ENCODE peak calls at places on chromosomes 16 and 17, in eight cellular contexts. One of them, this sample, is unnamed.

GRCh38 chr17:7591596-7591995 is 1.7 kb upstream of the SOX15 start:
- DNase-seq in osteocyte: no peak
- DNase-seq in NCI-H1930: no peak
- DNase-seq in T-helper 1 cell: no peak
- DNase-seq in effector CD4-positive, alpha-beta T cell: no peak
- DNase-seq in activated CD8-positive, alpha-beta T cell treated with anti-CD3 and anti-CD28 coated beads, Interleukin-2, amount 10 ng/mL, durations not matched to agents 7 days and 5 days: no peak
- DNase-seq in T47D: no peak
- DNase-seq in stimulated activated CD4-positive, alpha-beta T cell treated with anti-CD3 and anti-CD28 coated beads, TNF-alpha, amount 100 ng/mL, for 1 hour: no peak
- DNase-seq in this sample: no peak

GRCh38 chr16:4561565-4561964 is 5.4 kb downstream of the C16orf96 start:
- DNase-seq in osteocyte: no peak
- DNase-seq in NCI-H1930: no peak
- DNase-seq in T-helper 1 cell: no peak
- DNase-seq in effector CD4-positive, alpha-beta T cell: no peak
- DNase-seq in activated CD8-positive, alpha-beta T cell treated with anti-CD3 and anti-CD28 coated beads, Interleukin-2, amount 10 ng/mL, durations not matched to agents 7 days and 5 days: no peak
- DNase-seq in T47D: no peak
- DNase-seq in stimulated activated CD4-positive, alpha-beta T cell treated with anti-CD3 and anti-CD28 coated beads, TNF-alpha, amount 100 ng/mL, for 1 hour: no peak
- DNase-seq in this sample: no peak

GRCh38 chr17:3641014-3641413 is 4.5 kb downstream of the CTNS start:
- DNase-seq in osteocyte: no peak
- DNase-seq in NCI-H1930: no peak
- DNase-seq in T-helper 1 cell: no peak
- DNase-seq in effector CD4-positive, alpha-beta T cell: no peak
- DNase-seq in activated CD8-positive, alpha-beta T cell treated with anti-CD3 and anti-CD28 coated beads, Interleukin-2, amount 10 ng/mL, durations not matched to agents 7 days and 5 days: no peak
- DNase-seq in T47D: no peak
- DNase-seq in stimulated activated CD4-positive, alpha-beta T cell treated with anti-CD3 and anti-CD28 coated beads, TNF-alpha, amount 100 ng/mL, for 1 hour: no peak
- DNase-seq in this sample: no peak

GRCh38 chr16:89502319-89502843 is 5.8 kb upstream of the SPG7 start:
- DNase-seq in osteocyte: no peak
- DNase-seq in NCI-H1930: no peak
- DNase-seq in T-helper 1 cell: no peak
- DNase-seq in effector CD4-positive, alpha-beta T cell: no peak
- DNase-seq in activated CD8-positive, alpha-beta T cell treated with anti-CD3 and anti-CD28 coated beads, Interleukin-2, amount 10 ng/mL, durations not matched to agents 7 days and 5 days: no peak
- DNase-seq in T47D: peak; percentile 57
- DNase-seq in stimulated activated CD4-positive, alpha-beta T cell treated with anti-CD3 and anti-CD28 coated beads, TNF-alpha, amount 100 ng/mL, for 1 hour: no peak
- DNase-seq in this sample: no peak

GRCh38 chr17:17677299-17678040 is 3.8 kb upstream of the RAI1 start:
- DNase-seq in osteocyte: no peak
- DNase-seq in NCI-H1930: no peak
- DNase-seq in T-helper 1 cell: no peak
- DNase-seq in effector CD4-positive, alpha-beta T cell: no peak
- DNase-seq in activated CD8-positive, alpha-beta T cell treated with anti-CD3 and anti-CD28 coated beads, Interleukin-2, amount 10 ng/mL, durations not matched to agents 7 days and 5 days: no peak
- DNase-seq in T47D: no peak
- DNase-seq in stimulated activated CD4-positive, alpha-beta T cell treated with anti-CD3 and anti-CD28 coated beads, TNF-alpha, amount 100 ng/mL, for 1 hour: no peak
- DNase-seq in this sample: no peak

GRCh38 chr16:73058616-73059409 is 10.9 kb upstream of the ZFHX3 start:
- DNase-seq in osteocyte: no peak
- DNase-seq in NCI-H1930: peak; percentile 45
- DNase-seq in T-helper 1 cell: no peak
- DNase-seq in effector CD4-positive, alpha-beta T cell: no peak
- DNase-seq in activated CD8-positive, alpha-beta T cell treated with anti-CD3 and anti-CD28 coated beads, Interleukin-2, amount 10 ng/mL, durations not matched to agents 7 days and 5 days: no peak
- DNase-seq in T47D: no peak
- DNase-seq in stimulated activated CD4-positive, alpha-beta T cell treated with anti-CD3 and anti-CD28 coated beads, TNF-alpha, amount 100 ng/mL, for 1 hour: no peak
- DNase-seq in this sample: peak; percentile 59

GRCh38 chr17:78112508-78113471 is 15.8 kb downstream of the TMC6 start:
- DNase-seq in osteocyte: peak; percentile 93
- DNase-seq in NCI-H1930: peak; percentile 39
- DNase-seq in T-helper 1 cell: peak; percentile 74
- DNase-seq in effector CD4-positive, alpha-beta T cell: peak; percentile 76
- DNase-seq in activated CD8-positive, alpha-beta T cell treated with anti-CD3 and anti-CD28 coated beads, Interleukin-2, amount 10 ng/mL, durations not matched to agents 7 days and 5 days: peak; percentile 84
- DNase-seq in T47D: peak; percentile 95
- DNase-seq in stimulated activated CD4-positive, alpha-beta T cell treated with anti-CD3 and anti-CD28 coated beads, TNF-alpha, amount 100 ng/mL, for 1 hour: peak; percentile 87
- DNase-seq in this sample: peak; percentile 58

GRCh38 chr17:42423766-42424165 is 710 bp upstream of the CAVIN1 start:
- DNase-seq in osteocyte: no peak
- DNase-seq in NCI-H1930: no peak
- DNase-seq in T-helper 1 cell: no peak
- DNase-seq in effector CD4-positive, alpha-beta T cell: no peak
- DNase-seq in activated CD8-positive, alpha-beta T cell treated with anti-CD3 and anti-CD28 coated beads, Interleukin-2, amount 10 ng/mL, durations not matched to agents 7 days and 5 days: no peak
- DNase-seq in T47D: no peak
- DNase-seq in stimulated activated CD4-positive, alpha-beta T cell treated with anti-CD3 and anti-CD28 coated beads, TNF-alpha, amount 100 ng/mL, for 1 hour: no peak
- DNase-seq in this sample: no peak

GRCh38 chr17:1555618-1556471 is 6.7 kb downstream of the PITPNA start:
- DNase-seq in osteocyte: no peak
- DNase-seq in NCI-H1930: no peak
- DNase-seq in T-helper 1 cell: no peak
- DNase-seq in effector CD4-positive, alpha-beta T cell: no peak
- DNase-seq in activated CD8-positive, alpha-beta T cell treated with anti-CD3 and anti-CD28 coated beads, Interleukin-2, amount 10 ng/mL, durations not matched to agents 7 days and 5 days: no peak
- DNase-seq in T47D: no peak
- DNase-seq in stimulated activated CD4-positive, alpha-beta T cell treated with anti-CD3 and anti-CD28 coated beads, TNF-alpha, amount 100 ng/mL, for 1 hour: no peak
- DNase-seq in this sample: no peak

GRCh38 chr16:19346335-19346922 is 60.9 kb downstream of the CLEC19A start:
- DNase-seq in osteocyte: no peak
- DNase-seq in NCI-H1930: no peak
- DNase-seq in T-helper 1 cell: no peak
- DNase-seq in effector CD4-positive, alpha-beta T cell: no peak
- DNase-seq in activated CD8-positive, alpha-beta T cell treated with anti-CD3 and anti-CD28 coated beads, Interleukin-2, amount 10 ng/mL, durations not matched to agents 7 days and 5 days: no peak
- DNase-seq in T47D: no peak
- DNase-seq in stimulated activated CD4-positive, alpha-beta T cell treated with anti-CD3 and anti-CD28 coated beads, TNF-alpha, amount 100 ng/mL, for 1 hour: no peak
- DNase-seq in this sample: no peak

GRCh38 chr16:49580751-49581303 is 207.2 kb downstream of the C16orf78 start:
- DNase-seq in osteocyte: no peak
- DNase-seq in NCI-H1930: no peak
- DNase-seq in T-helper 1 cell: no peak
- DNase-seq in effector CD4-positive, alpha-beta T cell: no peak
- DNase-seq in activated CD8-positive, alpha-beta T cell treated with anti-CD3 and anti-CD28 coated beads, Interleukin-2, amount 10 ng/mL, durations not matched to agents 7 days and 5 days: no peak
- DNase-seq in T47D: no peak
- DNase-seq in stimulated activated CD4-positive, alpha-beta T cell treated with anti-CD3 and anti-CD28 coated beads, TNF-alpha, amount 100 ng/mL, for 1 hour: no peak
- DNase-seq in this sample: no peak

GRCh38 chr17:38750312-38751121 is 2.0 kb upstream of the PSMB3 start:
- DNase-seq in osteocyte: no peak
- DNase-seq in NCI-H1930: no peak
- DNase-seq in T-helper 1 cell: no peak
- DNase-seq in effector CD4-positive, alpha-beta T cell: no peak
- DNase-seq in activated CD8-positive, alpha-beta T cell treated with anti-CD3 and anti-CD28 coated beads, Interleukin-2, amount 10 ng/mL, durations not matched to agents 7 days and 5 days: no peak
- DNase-seq in T47D: no peak
- DNase-seq in stimulated activated CD4-positive, alpha-beta T cell treated with anti-CD3 and anti-CD28 coated beads, TNF-alpha, amount 100 ng/mL, for 1 hour: no peak
- DNase-seq in this sample: peak; percentile 33

GRCh38 chr17:20267459-20267842 is 199.9 kb downstream of the LGALS9B start:
- DNase-seq in osteocyte: peak; percentile 48
- DNase-seq in NCI-H1930: no peak
- DNase-seq in T-helper 1 cell: peak; percentile 38
- DNase-seq in effector CD4-positive, alpha-beta T cell: peak; percentile 15
- DNase-seq in activated CD8-positive, alpha-beta T cell treated with anti-CD3 and anti-CD28 coated beads, Interleukin-2, amount 10 ng/mL, durations not matched to agents 7 days and 5 days: no peak
- DNase-seq in T47D: no peak
- DNase-seq in stimulated activated CD4-positive, alpha-beta T cell treated with anti-CD3 and anti-CD28 coated beads, TNF-alpha, amount 100 ng/mL, for 1 hour: peak; percentile 16
- DNase-seq in this sample: peak; percentile 15

GRCh38 chr16:87918866-87919680 is 17.3 kb downstream of the CA5A start:
- DNase-seq in osteocyte: no peak
- DNase-seq in NCI-H1930: no peak
- DNase-seq in T-helper 1 cell: no peak
- DNase-seq in effector CD4-positive, alpha-beta T cell: no peak
- DNase-seq in activated CD8-positive, alpha-beta T cell treated with anti-CD3 and anti-CD28 coated beads, Interleukin-2, amount 10 ng/mL, durations not matched to agents 7 days and 5 days: no peak
- DNase-seq in T47D: no peak
- DNase-seq in stimulated activated CD4-positive, alpha-beta T cell treated with anti-CD3 and anti-CD28 coated beads, TNF-alpha, amount 100 ng/mL, for 1 hour: no peak
- DNase-seq in this sample: peak; percentile 72

GRCh38 chr17:49575524-49576120 is at the start of gene NXPH3:
- DNase-seq in osteocyte: peak; percentile 91
- DNase-seq in NCI-H1930: peak; percentile 51
- DNase-seq in T-helper 1 cell: peak; percentile 48
- DNase-seq in effector CD4-positive, alpha-beta T cell: peak; percentile 41
- DNase-seq in activated CD8-positive, alpha-beta T cell treated with anti-CD3 and anti-CD28 coated beads, Interleukin-2, amount 10 ng/mL, durations not matched to agents 7 days and 5 days: peak; percentile 75
- DNase-seq in T47D: peak; percentile 89
- DNase-seq in stimulated activated CD4-positive, alpha-beta T cell treated with anti-CD3 and anti-CD28 coated beads, TNF-alpha, amount 100 ng/mL, for 1 hour: peak; percentile 63
- DNase-seq in this sample: peak; percentile 72

GRCh38 chr17:82392967-82393366 is 21.4 kb downstream of the UTS2R start:
- DNase-seq in osteocyte: no peak
- DNase-seq in NCI-H1930: no peak
- DNase-seq in T-helper 1 cell: no peak
- DNase-seq in effector CD4-positive, alpha-beta T cell: no peak
- DNase-seq in activated CD8-positive, alpha-beta T cell treated with anti-CD3 and anti-CD28 coated beads, Interleukin-2, amount 10 ng/mL, durations not matched to agents 7 days and 5 days: no peak
- DNase-seq in T47D: no peak
- DNase-seq in stimulated activated CD4-positive, alpha-beta T cell treated with anti-CD3 and anti-CD28 coated beads, TNF-alpha, amount 100 ng/mL, for 1 hour: no peak
- DNase-seq in this sample: no peak

GRCh38 chr17:36786867-36787266 is 150.4 kb upstream of the LHX1 start:
- DNase-seq in osteocyte: no peak
- DNase-seq in NCI-H1930: no peak
- DNase-seq in T-helper 1 cell: no peak
- DNase-seq in effector CD4-positive, alpha-beta T cell: no peak
- DNase-seq in activated CD8-positive, alpha-beta T cell treated with anti-CD3 and anti-CD28 coated beads, Interleukin-2, amount 10 ng/mL, durations not matched to agents 7 days and 5 days: no peak
- DNase-seq in T47D: no peak
- DNase-seq in stimulated activated CD4-positive, alpha-beta T cell treated with anti-CD3 and anti-CD28 coated beads, TNF-alpha, amount 100 ng/mL, for 1 hour: no peak
- DNase-seq in this sample: no peak

GRCh38 chr16:84561291-84561690 is 56.6 kb downstream of the COTL1 start:
- DNase-seq in osteocyte: no peak
- DNase-seq in NCI-H1930: no peak
- DNase-seq in T-helper 1 cell: no peak
- DNase-seq in effector CD4-positive, alpha-beta T cell: no peak
- DNase-seq in activated CD8-positive, alpha-beta T cell treated with anti-CD3 and anti-CD28 coated beads, Interleukin-2, amount 10 ng/mL, durations not matched to agents 7 days and 5 days: no peak
- DNase-seq in T47D: no peak
- DNase-seq in stimulated activated CD4-positive, alpha-beta T cell treated with anti-CD3 and anti-CD28 coated beads, TNF-alpha, amount 100 ng/mL, for 1 hour: no peak
- DNase-seq in this sample: no peak

GRCh38 chr17:83182620-83183063 is 103.2 kb downstream of the METRNL start:
- DNase-seq in osteocyte: peak; percentile 81
- DNase-seq in NCI-H1930: no peak
- DNase-seq in T-helper 1 cell: no peak
- DNase-seq in effector CD4-positive, alpha-beta T cell: no peak
- DNase-seq in activated CD8-positive, alpha-beta T cell treated with anti-CD3 and anti-CD28 coated beads, Interleukin-2, amount 10 ng/mL, durations not matched to agents 7 days and 5 days: peak; percentile 18
- DNase-seq in T47D: no peak
- DNase-seq in stimulated activated CD4-positive, alpha-beta T cell treated with anti-CD3 and anti-CD28 coated beads, TNF-alpha, amount 100 ng/mL, for 1 hour: no peak
- DNase-seq in this sample: peak; percentile 11

GRCh38 chr16:10504404-10504885 is 76.0 kb downstream of the EMP2 start:
- DNase-seq in osteocyte: no peak
- DNase-seq in NCI-H1930: no peak
- DNase-seq in T-helper 1 cell: no peak
- DNase-seq in effector CD4-positive, alpha-beta T cell: no peak
- DNase-seq in activated CD8-positive, alpha-beta T cell treated with anti-CD3 and anti-CD28 coated beads, Interleukin-2, amount 10 ng/mL, durations not matched to agents 7 days and 5 days: no peak
- DNase-seq in T47D: no peak
- DNase-seq in stimulated activated CD4-positive, alpha-beta T cell treated with anti-CD3 and anti-CD28 coated beads, TNF-alpha, amount 100 ng/mL, for 1 hour: no peak
- DNase-seq in this sample: no peak

GRCh38 chr17:58624751-58625150 is 67.1 kb downstream of the TEX14 start:
- DNase-seq in osteocyte: no peak
- DNase-seq in NCI-H1930: no peak
- DNase-seq in T-helper 1 cell: no peak
- DNase-seq in effector CD4-positive, alpha-beta T cell: no peak
- DNase-seq in activated CD8-positive, alpha-beta T cell treated with anti-CD3 and anti-CD28 coated beads, Interleukin-2, amount 10 ng/mL, durations not matched to agents 7 days and 5 days: no peak
- DNase-seq in T47D: no peak
- DNase-seq in stimulated activated CD4-positive, alpha-beta T cell treated with anti-CD3 and anti-CD28 coated beads, TNF-alpha, amount 100 ng/mL, for 1 hour: no peak
- DNase-seq in this sample: no peak

GRCh38 chr17:43830510-43831145 is 2.3 kb downstream of the MPP3 start:
- DNase-seq in osteocyte: no peak
- DNase-seq in NCI-H1930: no peak
- DNase-seq in T-helper 1 cell: no peak
- DNase-seq in effector CD4-positive, alpha-beta T cell: no peak
- DNase-seq in activated CD8-positive, alpha-beta T cell treated with anti-CD3 and anti-CD28 coated beads, Interleukin-2, amount 10 ng/mL, durations not matched to agents 7 days and 5 days: no peak
- DNase-seq in T47D: peak; percentile 77
- DNase-seq in stimulated activated CD4-positive, alpha-beta T cell treated with anti-CD3 and anti-CD28 coated beads, TNF-alpha, amount 100 ng/mL, for 1 hour: no peak
- DNase-seq in this sample: no peak

GRCh38 chr16:70601576-70602575 is 44.5 kb upstream of the IL34 start:
- DNase-seq in osteocyte: no peak
- DNase-seq in NCI-H1930: no peak
- DNase-seq in T-helper 1 cell: no peak
- DNase-seq in effector CD4-positive, alpha-beta T cell: no peak
- DNase-seq in activated CD8-positive, alpha-beta T cell treated with anti-CD3 and anti-CD28 coated beads, Interleukin-2, amount 10 ng/mL, durations not matched to agents 7 days and 5 days: no peak
- DNase-seq in T47D: no peak
- DNase-seq in stimulated activated CD4-positive, alpha-beta T cell treated with anti-CD3 and anti-CD28 coated beads, TNF-alpha, amount 100 ng/mL, for 1 hour: no peak
- DNase-seq in this sample: no peak

GRCh38 chr16:26334218-26335111 is 642.7 kb downstream of the HS3ST4 start:
- DNase-seq in osteocyte: no peak
- DNase-seq in NCI-H1930: no peak
- DNase-seq in T-helper 1 cell: no peak
- DNase-seq in effector CD4-positive, alpha-beta T cell: no peak
- DNase-seq in activated CD8-positive, alpha-beta T cell treated with anti-CD3 and anti-CD28 coated beads, Interleukin-2, amount 10 ng/mL, durations not matched to agents 7 days and 5 days: no peak
- DNase-seq in T47D: no peak
- DNase-seq in stimulated activated CD4-positive, alpha-beta T cell treated with anti-CD3 and anti-CD28 coated beads, TNF-alpha, amount 100 ng/mL, for 1 hour: no peak
- DNase-seq in this sample: no peak

GRCh38 chr17:57670769-57671545 is 74.1 kb downstream of the CCDC182 start:
- DNase-seq in osteocyte: peak; percentile 51
- DNase-seq in NCI-H1930: no peak
- DNase-seq in T-helper 1 cell: no peak
- DNase-seq in effector CD4-positive, alpha-beta T cell: no peak
- DNase-seq in activated CD8-positive, alpha-beta T cell treated with anti-CD3 and anti-CD28 coated beads, Interleukin-2, amount 10 ng/mL, durations not matched to agents 7 days and 5 days: no peak
- DNase-seq in T47D: no peak
- DNase-seq in stimulated activated CD4-positive, alpha-beta T cell treated with anti-CD3 and anti-CD28 coated beads, TNF-alpha, amount 100 ng/mL, for 1 hour: no peak
- DNase-seq in this sample: peak; percentile 12

GRCh38 chr17:40564195-40564882 is 933 bp downstream of the CCR7 start:
- DNase-seq in osteocyte: peak; percentile 65
- DNase-seq in NCI-H1930: no peak
- DNase-seq in T-helper 1 cell: peak; percentile 45
- DNase-seq in effector CD4-positive, alpha-beta T cell: peak; percentile 41
- DNase-seq in activated CD8-positive, alpha-beta T cell treated with anti-CD3 and anti-CD28 coated beads, Interleukin-2, amount 10 ng/mL, durations not matched to agents 7 days and 5 days: peak; percentile 85
- DNase-seq in T47D: no peak
- DNase-seq in stimulated activated CD4-positive, alpha-beta T cell treated with anti-CD3 and anti-CD28 coated beads, TNF-alpha, amount 100 ng/mL, for 1 hour: peak; percentile 10
- DNase-seq in this sample: no peak

GRCh38 chr17:48522031-48522593 is 8.7 kb downstream of the HOXB1 start:
- DNase-seq in osteocyte: no peak
- DNase-seq in NCI-H1930: no peak
- DNase-seq in T-helper 1 cell: no peak
- DNase-seq in effector CD4-positive, alpha-beta T cell: no peak
- DNase-seq in activated CD8-positive, alpha-beta T cell treated with anti-CD3 and anti-CD28 coated beads, Interleukin-2, amount 10 ng/mL, durations not matched to agents 7 days and 5 days: no peak
- DNase-seq in T47D: peak; percentile 64
- DNase-seq in stimulated activated CD4-positive, alpha-beta T cell treated with anti-CD3 and anti-CD28 coated beads, TNF-alpha, amount 100 ng/mL, for 1 hour: no peak
- DNase-seq in this sample: no peak

GRCh38 chr17:72850410-72850809 is 242.1 kb downstream of the SLC39A11 start:
- DNase-seq in osteocyte: no peak
- DNase-seq in NCI-H1930: no peak
- DNase-seq in T-helper 1 cell: no peak
- DNase-seq in effector CD4-positive, alpha-beta T cell: no peak
- DNase-seq in activated CD8-positive, alpha-beta T cell treated with anti-CD3 and anti-CD28 coated beads, Interleukin-2, amount 10 ng/mL, durations not matched to agents 7 days and 5 days: no peak
- DNase-seq in T47D: no peak
- DNase-seq in stimulated activated CD4-positive, alpha-beta T cell treated with anti-CD3 and anti-CD28 coated beads, TNF-alpha, amount 100 ng/mL, for 1 hour: no peak
- DNase-seq in this sample: no peak

GRCh38 chr16:8721693-8722348 is 47.4 kb downstream of the ABAT start:
- DNase-seq in osteocyte: no peak
- DNase-seq in NCI-H1930: no peak
- DNase-seq in T-helper 1 cell: no peak
- DNase-seq in effector CD4-positive, alpha-beta T cell: no peak
- DNase-seq in activated CD8-positive, alpha-beta T cell treated with anti-CD3 and anti-CD28 coated beads, Interleukin-2, amount 10 ng/mL, durations not matched to agents 7 days and 5 days: no peak
- DNase-seq in T47D: no peak
- DNase-seq in stimulated activated CD4-positive, alpha-beta T cell treated with anti-CD3 and anti-CD28 coated beads, TNF-alpha, amount 100 ng/mL, for 1 hour: no peak
- DNase-seq in this sample: no peak

GRCh38 chr17:74077231-74077630 is 126.2 kb upstream of the RPL38 start:
- DNase-seq in osteocyte: no peak
- DNase-seq in NCI-H1930: no peak
- DNase-seq in T-helper 1 cell: no peak
- DNase-seq in effector CD4-positive, alpha-beta T cell: no peak
- DNase-seq in activated CD8-positive, alpha-beta T cell treated with anti-CD3 and anti-CD28 coated beads, Interleukin-2, amount 10 ng/mL, durations not matched to agents 7 days and 5 days: no peak
- DNase-seq in T47D: no peak
- DNase-seq in stimulated activated CD4-positive, alpha-beta T cell treated with anti-CD3 and anti-CD28 coated beads, TNF-alpha, amount 100 ng/mL, for 1 hour: no peak
- DNase-seq in this sample: no peak

GRCh38 chr17:63497708-63498483 is 21.0 kb downstream of the ACE start:
- DNase-seq in osteocyte: no peak
- DNase-seq in NCI-H1930: peak; percentile 24
- DNase-seq in T-helper 1 cell: no peak
- DNase-seq in effector CD4-positive, alpha-beta T cell: no peak
- DNase-seq in activated CD8-positive, alpha-beta T cell treated with anti-CD3 and anti-CD28 coated beads, Interleukin-2, amount 10 ng/mL, durations not matched to agents 7 days and 5 days: no peak
- DNase-seq in T47D: no peak
- DNase-seq in stimulated activated CD4-positive, alpha-beta T cell treated with anti-CD3 and anti-CD28 coated beads, TNF-alpha, amount 100 ng/mL, for 1 hour: no peak
- DNase-seq in this sample: no peak

GRCh38 chr17:17971431-17972125 is 622 bp downstream of the TOM1L2 start:
- DNase-seq in osteocyte: no peak
- DNase-seq in NCI-H1930: no peak
- DNase-seq in T-helper 1 cell: peak; percentile 28
- DNase-seq in effector CD4-positive, alpha-beta T cell: peak; percentile 32
- DNase-seq in activated CD8-positive, alpha-beta T cell treated with anti-CD3 and anti-CD28 coated beads, Interleukin-2, amount 10 ng/mL, durations not matched to agents 7 days and 5 days: peak; percentile 35
- DNase-seq in T47D: no peak
- DNase-seq in stimulated activated CD4-positive, alpha-beta T cell treated with anti-CD3 and anti-CD28 coated beads, TNF-alpha, amount 100 ng/mL, for 1 hour: no peak
- DNase-seq in this sample: peak; percentile 54

GRCh38 chr16:89586218-89586617 is 10.7 kb downstream of the CPNE7 start:
- DNase-seq in osteocyte: no peak
- DNase-seq in NCI-H1930: no peak
- DNase-seq in T-helper 1 cell: no peak
- DNase-seq in effector CD4-positive, alpha-beta T cell: no peak
- DNase-seq in activated CD8-positive, alpha-beta T cell treated with anti-CD3 and anti-CD28 coated beads, Interleukin-2, amount 10 ng/mL, durations not matched to agents 7 days and 5 days: no peak
- DNase-seq in T47D: no peak
- DNase-seq in stimulated activated CD4-positive, alpha-beta T cell treated with anti-CD3 and anti-CD28 coated beads, TNF-alpha, amount 100 ng/mL, for 1 hour: no peak
- DNase-seq in this sample: no peak

This sample was measured in ovary.